ENCODE peak calls at places on chromosome 14, in nine cellular contexts. I, M, N, J, F, V, T, G and S are unnamed samples.

GRCh38 chr14:104681689-104682074 is 7.7 kb upstream of the INF2 start:
- DNase-seq in N (peak; percentile 85), F (no peak), J (peak; percentile 68), T (peak; percentile 92), M (peak; percentile 91), I (peak; percentile 92), V (no peak), G (peak; percentile 46), S (peak; percentile 84)

GRCh38 chr14:49895480-49895879 is 2.6 kb downstream of the ARF6 start:
- DNase-seq in N (no peak), F (no peak), G (no peak), M (no peak), V (no peak), J (no peak), T (no peak), I (no peak), S (no peak)

GRCh38 chr14:69226736-69227135 is 33.2 kb upstream of the GALNT16 start:
- DNase-seq in V (no peak), F (no peak), N (no peak), G (no peak), T (no peak), M (no peak), I (no peak), J (no peak), S (no peak)

GRCh38 chr14:32019271-32019670 is 57.8 kb upstream of the ARHGAP5 start:
- DNase-seq in V (no peak), T (no peak), J (no peak), G (no peak), I (no peak), F (no peak), M (no peak), N (no peak), S (no peak)

GRCh38 chr14:52268191-52269061 is 928 bp downstream of the PTGDR start:
- DNase-seq in M (no peak), G (no peak), N (peak; percentile 36), F (no peak), I (no peak), J (no peak), V (no peak), T (no peak), S (no peak)

GRCh38 chr14:76720382-76720813 is 40.9 kb upstream of the VASH1 start:
- DNase-seq in J (no peak), F (peak; percentile 91), G (peak; percentile 36), I (peak; percentile 44), N (peak; percentile 80), M (no peak), T (peak; percentile 36), V (peak; percentile 34), S (peak; percentile 70)

GRCh38 chr14:85599939-85600338 is 70.0 kb downstream of the FLRT2 start:
- DNase-seq in N (no peak), I (no peak), M (no peak), T (no peak), V (no peak), G (no peak), F (no peak), J (no peak), S (no peak)

GRCh38 chr14:51176819-51177218 is 63.2 kb upstream of the TMX1 start:
- DNase-seq in F (no peak), T (no peak), I (no peak), M (no peak), G (no peak), N (no peak), J (no peak), V (no peak), S (no peak)

GRCh38 chr14:69535230-69535848 is 39.3 kb downstream of the CCDC177 start:
- DNase-seq in J (no peak), V (no peak), M (peak; percentile 83), G (peak; percentile 37), N (peak; percentile 84), T (peak; percentile 22), I (peak; percentile 37), F (no peak), S (peak; percentile 28)

GRCh38 chr14:94139006-94139405 is 9.6 kb upstream of the IFI27L2 start:
- DNase-seq in M (no peak), F (no peak), V (no peak), G (no peak), J (no peak), N (no peak), T (no peak), I (no peak), S (no peak)

GRCh38 chr14:64209428-64210165 is 84.6 kb downstream of the ESR2 start:
- DNase-seq in V (peak; percentile 48), T (peak; percentile 30), J (no peak), N (no peak), F (no peak), M (no peak), G (no peak), I (no peak), S (peak; percentile 80)

GRCh38 chr14:89013098-89013504 is 188.7 kb downstream of the TTC8 start:
- DNase-seq in N (no peak), J (no peak), M (peak; percentile 60), I (peak; percentile 44), V (no peak), T (peak; percentile 79), F (no peak), G (peak; percentile 90), S (no peak)

GRCh38 chr14:30551460-30551859 is 7.5 kb upstream of the G2E3 start:
- DNase-seq in G (peak; percentile 31), T (no peak), M (no peak), F (no peak), I (no peak), J (no peak), N (no peak), V (no peak), S (no peak)

DNA sequence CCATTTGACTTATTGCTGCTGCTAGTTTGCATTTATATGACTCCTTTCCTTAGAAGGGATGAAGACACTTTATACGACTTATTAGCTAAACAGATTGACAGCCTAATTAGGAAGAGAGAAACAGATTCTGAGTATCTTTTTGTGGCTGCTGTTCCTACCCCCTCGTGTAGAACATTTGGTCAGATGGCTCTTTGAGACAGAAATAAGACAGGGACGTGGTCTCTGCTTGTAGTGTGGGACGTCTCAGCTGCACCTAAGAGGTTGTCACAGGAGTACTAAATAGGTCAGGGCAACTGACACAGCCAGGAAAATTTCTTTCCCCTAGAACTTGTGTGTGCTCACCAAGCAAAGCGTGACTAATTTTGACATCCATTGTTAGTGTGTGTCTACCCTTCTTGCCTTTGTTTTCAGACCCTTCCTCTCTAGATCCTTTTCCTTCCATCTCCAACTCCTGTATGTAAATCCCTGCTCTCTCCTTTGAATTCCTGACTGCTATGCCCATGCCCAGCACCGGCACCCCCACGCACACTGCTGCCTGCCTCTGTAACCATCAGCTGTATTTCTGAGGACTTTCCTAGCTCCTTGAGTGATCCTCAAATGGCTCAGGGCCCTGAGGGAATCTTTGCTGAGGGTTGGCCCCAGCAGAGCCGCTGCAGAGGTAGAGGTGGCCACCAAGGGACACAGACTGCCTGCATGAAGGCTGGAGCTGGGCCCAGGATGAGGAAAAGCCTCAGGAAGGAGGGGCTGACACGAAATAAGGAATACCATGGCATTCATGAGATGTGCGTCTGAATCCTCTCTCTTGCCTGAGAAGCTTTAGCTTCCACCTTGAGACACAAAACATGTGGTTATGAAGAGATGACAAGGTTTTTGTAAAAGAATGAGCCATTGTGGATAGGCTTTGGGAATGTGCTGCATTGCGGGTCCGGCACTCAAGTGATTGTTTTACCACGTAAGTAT is 83.0 kb downstream of the DAD1 start:
- DNase-seq in G (no peak), V (no peak), I (no peak), M (no peak), F (no peak), J (no peak), N (no peak), T (no peak), S (no peak)
- H3K4me3 ChIP-seq in G (no peak overlapping the region), V (peak overlapping the region; percentile 68), I (no peak overlapping the region), M (no peak overlapping the region), F (no peak overlapping the region), J (no peak overlapping the region), N (no peak overlapping the region), T (no peak overlapping the region), S (no peak overlapping the region)

DNA sequence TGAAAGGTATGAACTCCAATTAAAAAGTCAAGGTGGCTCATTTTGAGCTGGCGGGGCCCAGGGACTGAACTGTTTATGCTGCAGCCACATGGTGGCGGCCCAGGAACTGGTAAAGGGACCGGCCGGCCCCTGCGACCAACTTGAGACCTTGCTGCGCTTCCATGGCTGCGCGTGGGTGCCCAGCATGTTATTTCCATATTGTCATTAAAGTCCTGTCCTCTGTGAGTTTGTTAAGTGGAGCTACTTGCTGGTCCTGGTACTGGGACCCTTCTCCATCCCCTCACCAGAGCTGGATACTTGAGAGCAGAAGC is 62.3 kb downstream of the BEGAIN start:
- DNase-seq in F (peak; percentile 88), J (no peak), M (peak; percentile 41), N (no peak), I (peak; percentile 25), G (no peak), V (no peak), T (no peak), S (no peak)
- TF ChIP-seq EP300 in F (no peak), J (no peak), M (no peak), N (no peak), I (no peak), G (no peak), V (no peak), T (no peak), S (no peak)

GRCh38 chr14:61552196-61552595 is 143.1 kb upstream of the HIF1A start:
- DNase-seq in N (no peak), F (no peak), M (no peak), I (no peak), T (no peak), V (no peak), G (no peak), J (no peak), S (no peak)

GRCh38 chr14:61547186-61548121 is 147.9 kb upstream of the HIF1A start:
- DNase-seq in N (no peak), F (no peak), T (no peak), V (no peak), J (no peak), G (no peak), I (no peak), M (peak; percentile 62), S (no peak)

GRCh38 chr14:61551419-61551818 is 143.9 kb upstream of the HIF1A start:
- DNase-seq in V (no peak), G (no peak), T (no peak), M (no peak), F (no peak), I (no peak), J (no peak), N (no peak), S (no peak)

GRCh38 chr14:61545716-61546455 is 149.4 kb upstream of the HIF1A start:
- DNase-seq in F (no peak), T (no peak), N (no peak), V (no peak), I (no peak), M (no peak), G (no peak), J (no peak), S (no peak)

DNA sequence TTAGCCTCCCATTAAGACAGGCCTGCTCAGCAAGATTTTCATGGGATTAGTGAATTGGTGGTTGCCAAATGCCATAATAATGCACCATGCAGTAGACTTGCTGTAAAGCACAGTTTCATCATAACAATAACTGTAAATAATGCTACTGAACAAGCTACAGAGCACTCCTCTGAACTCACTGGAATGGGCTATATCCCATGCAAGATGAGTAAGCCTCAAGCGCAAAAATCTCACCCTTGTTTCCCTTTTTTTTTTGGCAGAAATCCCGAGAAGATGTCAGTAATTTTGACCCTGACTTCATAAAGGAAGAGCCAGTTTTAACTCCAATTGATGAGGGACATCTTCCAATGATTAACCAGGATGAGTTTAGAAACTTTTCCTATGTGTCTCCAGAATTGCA is 145.9 kb upstream of the HIF1A start:
- DNase-seq in I (no peak), F (no peak), N (no peak), J (no peak), T (no peak), M (no peak), G (no peak), V (no peak), S (no peak)
- H3K27ac ChIP-seq in I (no peak overlapping the region), F (no peak overlapping the region), N (no peak overlapping the region), J (no peak overlapping the region), T (no peak overlapping the region), M (peak overlapping the region; percentile 99), G (no peak overlapping the region), V (no peak overlapping the region), S (no peak overlapping the region)

GRCh38 chr14:55129428-55130193 is 559 bp downstream of the LGALS3 start:
- DNase-seq in I (peak; percentile 70), G (peak; percentile 29), T (peak; percentile 59), M (peak; percentile 82), J (peak; percentile 50), V (no peak), F (peak; percentile 95), N (peak; percentile 81), S (peak; percentile 75)
- H3K4me3 ChIP-seq in I (peak overlapping the region; percentile 64), G (peak overlapping the region; percentile 78), T (peak overlapping the region; percentile 91), M (peak overlapping the region; percentile 69), J (peak overlapping the region; percentile 75), V (peak overlapping the region; percentile 73), F (peak overlapping the region; percentile 82), N (peak overlapping the region; percentile 75), S (peak overlapping the region; percentile 75)